ENCODE peak calls at places on chromosomes 13 and 19, in seven cellular contexts. L is NCI-H1092; O is brain microvascular endothelial cell; S is stimulated activated CD8-positive, alpha-beta memory T cell treated with anti-CD3 and anti-CD28 coated beads, Interleukin-15, amount 100 ng/mL, for 48 hours; I is spleen; Y is HEK293T; C is activated gamma-delta T cell treated with anti-CD3 and anti-CD28 coated beads, Interleukin-2, amount 50 U/mL, for 16 hours. T is an unnamed sample.

GRCh38 chr13:45674908-45675307 is 27.2 kb upstream of the CBY2 start:
- DNase-seq in L (no peak), O (peak), S (no peak), I (no peak), Y (no peak), C (no peak), T (peak)

GRCh38 chr19:17450264-17451075 is 2.0 kb upstream of the TMEM221 start:
- DNase-seq in L (no peak), O (no peak), S (peak), I (no peak), Y (no peak), C (no peak), T (no peak)

GRCh38 chr19:31678421-31678820 is 329.2 kb upstream of the TSHZ3 start:
- DNase-seq in L (no peak), O (no peak), S (no peak), I (no peak), Y (no peak), C (no peak), T (no peak)

GRCh38 chr13:76641056-76641455 is 245.1 kb downstream of the KCTD12 start:
- DNase-seq in L (no peak), O (no peak), S (no peak), I (no peak), Y (no peak), C (no peak), T (no peak)

GRCh38 chr13:109145631-109146030 is 516.2 kb downstream of the MYO16 start:
- DNase-seq in L (peak), O (peak), S (no peak), I (no peak), Y (peak), C (no peak), T (no peak)

GRCh38 chr19:19634516-19635312 is 6.7 kb upstream of the LPAR2 start:
- DNase-seq in L (no peak), O (no peak), S (no peak), I (no peak), Y (no peak), C (no peak), T (no peak)

GRCh38 chr19:46367434-46367833 is 20.5 kb downstream of the PPP5C start:
- DNase-seq in L (no peak), O (no peak), S (no peak), I (peak), Y (no peak), C (no peak), T (no peak)

GRCh38 chr19:55166530-55167268 is at the start of gene DNAAF3:
- DNase-seq in L (peak), O (peak), S (peak), I (peak), Y (peak), C (no peak), T (peak)

GRCh38 chr19:8126511-8126910 is 22.9 kb downstream of the FBN3 start:
- DNase-seq in L (no peak), O (no peak), S (no peak), I (no peak), Y (no peak), C (no peak), T (no peak)

GRCh38 chr13:44148159-44148929 is 225.3 kb upstream of the SERP2 start:
- DNase-seq in L (no peak), O (no peak), S (no peak), I (no peak), Y (no peak), C (no peak), T (no peak)

GRCh38 chr13:27644302-27644701 is 22.6 kb downstream of the POLR1D start:
- DNase-seq in L (no peak), O (peak), S (no peak), I (no peak), Y (no peak), C (no peak), T (no peak)

GRCh38 chr19:49492573-49493411 is 3.4 kb upstream of the RPS11 start:
- DNase-seq in L (no peak), O (no peak), S (no peak), I (no peak), Y (no peak), C (no peak), T (no peak)

GRCh38 chr19:2461751-2462634 is 5.2 kb upstream of the LMNB2 start:
- DNase-seq in L (no peak), O (no peak), S (peak), I (peak), Y (peak), C (peak), T (peak)

GRCh38 chr19:44726465-44726864 is 22.0 kb upstream of the BCL3 start:
- DNase-seq in L (no peak), O (no peak), S (no peak), I (no peak), Y (no peak), C (no peak), T (no peak)

GRCh38 chr13:23921451-23921888 is 24.2 kb upstream of the C1QTNF9B start:
- DNase-seq in L (peak), O (peak), S (no peak), I (no peak), Y (peak), C (no peak), T (peak)

GRCh38 chr19:35266904-35267817 is 1.6 kb upstream of the USF2 start:
- DNase-seq in L (peak), O (no peak), S (no peak), I (peak), Y (no peak), C (no peak), T (no peak)

GRCh38 chr13:31209172-31209818 is 9.5 kb downstream of the B3GLCT start:
- DNase-seq in L (peak), O (no peak), S (no peak), I (no peak), Y (peak), C (no peak), T (no peak)

GRCh38 chr19:45878043-45878794 is 7.7 kb downstream of the IRF2BP1 start:
- DNase-seq in L (no peak), O (no peak), S (no peak), I (no peak), Y (no peak), C (no peak), T (no peak)

GRCh38 chr13:80400164-80400767 is 59.3 kb upstream of the SPRY2 start:
- DNase-seq in L (no peak), O (no peak), S (no peak), I (no peak), Y (no peak), C (no peak), T (no peak)

GRCh38 chr19:51549533-51550324 is 18.3 kb upstream of the SIGLEC6 start:
- DNase-seq in L (no peak), O (no peak), S (no peak), I (no peak), Y (no peak), C (no peak), T (no peak)

GRCh38 chr13:34349091-34349722 is 531.3 kb downstream of the RFC3 start:
- DNase-seq in L (no peak), O (peak), S (no peak), I (no peak), Y (no peak), C (no peak), T (no peak)

GRCh38 chr13:98416408-98416807 is 160.5 kb downstream of the STK24 start:
- DNase-seq in L (peak), O (no peak), S (no peak), I (no peak), Y (no peak), C (no peak), T (peak)

GRCh38 chr13:98022210-98022609 is 68.7 kb downstream of the IPO5 start:
- DNase-seq in L (peak), O (peak), S (no peak), I (no peak), Y (no peak), C (no peak), T (no peak)

GRCh38 chr13:109381546-109382180 is 404.7 kb downstream of the IRS2 start:
- DNase-seq in L (no peak), O (peak), S (no peak), I (no peak), Y (no peak), C (no peak), T (no peak)

GRCh38 chr13:31012285-31013024 is 80.0 kb downstream of the TEX26 start:
- DNase-seq in L (no peak), O (peak), S (no peak), I (no peak), Y (no peak), C (no peak), T (no peak)

GRCh38 chr13:24208314-24208713 is 47.8 kb downstream of the SPATA13 start:
- DNase-seq in L (no peak), O (peak), S (no peak), I (no peak), Y (no peak), C (no peak), T (no peak)

GRCh38 chr13:40637644-40638043 is 28.8 kb downstream of the FOXO1 start:
- DNase-seq in L (no peak), O (peak), S (no peak), I (no peak), Y (no peak), C (no peak), T (no peak)

GRCh38 chr13:87975035-87975434 is 303.9 kb downstream of the SLITRK5 start:
- DNase-seq in L (no peak), O (no peak), S (no peak), I (no peak), Y (no peak), C (no peak), T (no peak)

GRCh38 chr19:18336121-18336520 is 4.3 kb upstream of the PGPEP1 start:
- DNase-seq in L (no peak), O (no peak), S (no peak), I (no peak), Y (no peak), C (no peak), T (no peak)

T was measured in NCI-H187 treated with DMSO at 0.1 percent for 48 hours.